ENCODE peak calls at places on chromosomes 13 and 19, in eight cellular contexts. P is anterior cingulate cortex; D is stimulated activated CD8-positive, alpha-beta memory T cell treated with anti-CD3 and anti-CD28 coated beads, Interleukin-15, amount 100 ng/mL, for 24 hours; Z is midbrain; J is hypothalamus; K is RCC 7860; W is stimulated activated CD4-positive, alpha-beta T cell treated with anti-CD3 and anti-CD28 coated beads, Interleukin-2, amount 100 ng/mL, for 48 hours; G is activated T-cell treated with anti-CD3 and anti-CD28 coated beads, Interleukin-2, amount 50 U/mL, for 72 hours. X is an unnamed sample.

GRCh38 chr13:26473571-26474230 is 83.8 kb upstream of the WASF3 start:
- DNase-seq in P (no peak), D (no peak), Z (no peak), J (no peak), K (no peak), W (no peak), G (no peak), X (no peak)

GRCh38 chr13:27425918-27426630 is 1.7 kb downstream of the GTF3A start:
- DNase-seq in P (no peak), D (peak; percentile 43), Z (peak; percentile 22), J (no peak), K (peak; percentile 69), W (peak; percentile 61), G (peak; percentile 86), X (peak; percentile 87)

GRCh38 chr19:39969681-39970423 is 1.1 kb upstream of the PSMC4 start:
- DNase-seq in P (no peak), D (no peak), Z (no peak), J (no peak), K (no peak), W (no peak), G (no peak), X (no peak)

GRCh38 chr13:108495686-108496363 is 133.6 kb upstream of the MYO16 start:
- DNase-seq in P (no peak), D (no peak), Z (no peak), J (no peak), K (no peak), W (no peak), G (peak; percentile 4), X (peak; percentile 55)

GRCh38 chr13:37747071-37747612 is 122.4 kb downstream of the TRPC4 start:
- DNase-seq in P (no peak), D (no peak), Z (no peak), J (no peak), K (peak; percentile 27), W (no peak), G (no peak), X (peak; percentile 89)

GRCh38 chr19:18659281-18660050 is 22.6 kb downstream of the KLHL26 start:
- DNase-seq in P (no peak), D (no peak), Z (peak; percentile 30), J (no peak), K (no peak), W (no peak), G (no peak), X (no peak)

GRCh38 chr19:888615-889385 is 4.2 kb downstream of the MED16 start:
- DNase-seq in P (no peak), D (no peak), Z (no peak), J (no peak), K (no peak), W (no peak), G (peak; percentile 31), X (no peak)

GRCh38 chr13:47901451-47901850 is 99.6 kb downstream of the SUCLA2 start:
- DNase-seq in P (no peak), D (no peak), Z (no peak), J (no peak), K (no peak), W (no peak), G (no peak), X (peak; percentile 67)

GRCh38 chr13:112253631-112254030 is 122.5 kb upstream of the SPACA7 start:
- DNase-seq in P (no peak), D (no peak), Z (no peak), J (no peak), K (no peak), W (no peak), G (no peak), X (no peak)

GRCh38 chr13:71034018-71034417 is 833.0 kb downstream of the DACH1 start:
- DNase-seq in P (no peak), D (no peak), Z (no peak), J (no peak), K (no peak), W (no peak), G (no peak), X (no peak)

GRCh38 chr13:114166381-114167131 is 12.5 kb upstream of the CFAP97D2 start:
- DNase-seq in P (peak; percentile 62), D (no peak), Z (peak; percentile 81), J (peak; percentile 70), K (no peak), W (no peak), G (no peak), X (no peak)

GRCh38 chr13:39035799-39036198 is 2.1 kb downstream of the PROSER1 start:
- DNase-seq in P (no peak), D (no peak), Z (no peak), J (no peak), K (no peak), W (no peak), G (no peak), X (no peak)

GRCh38 chr13:113157206-113157928 is 1.1 kb upstream of the PROZ start:
- DNase-seq in P (no peak), D (no peak), Z (no peak), J (no peak), K (no peak), W (no peak), G (no peak), X (no peak)

GRCh38 chr13:41458187-41458938 is 1.0 kb downstream of the RGCC start:
- DNase-seq in P (no peak), D (peak; percentile 22), Z (peak; percentile 57), J (no peak), K (no peak), W (no peak), G (peak; percentile 69), X (peak; percentile 26)

GRCh38 chr13:114064516-114065140 is 67.8 kb downstream of the RASA3 start:
- DNase-seq in P (peak; percentile 43), D (no peak), Z (peak; percentile 77), J (peak; percentile 58), K (peak; percentile 26), W (no peak), G (no peak), X (peak; percentile 38)

GRCh38 chr19:51971624-51972023 is 15.0 kb downstream of the ZNF350 start:
- DNase-seq in P (no peak), D (no peak), Z (no peak), J (no peak), K (no peak), W (no peak), G (peak; percentile 23), X (peak; percentile 10)

GRCh38 chr13:95552539-95553270 is at the start of gene CLDN10:
- DNase-seq in P (peak; percentile 10), D (no peak), Z (peak; percentile 12), J (no peak), K (no peak), W (no peak), G (peak; percentile 12), X (no peak)

GRCh38 chr13:51675877-51676276 is 91.6 kb downstream of the WDFY2 start:
- DNase-seq in P (no peak), D (no peak), Z (no peak), J (no peak), K (no peak), W (no peak), G (no peak), X (no peak)

GRCh38 chr13:87792878-87793277 is 121.7 kb downstream of the SLITRK5 start:
- DNase-seq in P (no peak), D (no peak), Z (no peak), J (no peak), K (no peak), W (no peak), G (no peak), X (no peak)

GRCh38 chr19:30391554-30392551 is 19.7 kb downstream of the ZNF536 start:
- DNase-seq in P (no peak), D (no peak), Z (no peak), J (no peak), K (no peak), W (no peak), G (no peak), X (no peak)

GRCh38 chr19:49342291-49342721 is 7.1 kb downstream of the CD37 start:
- DNase-seq in P (no peak), D (no peak), Z (no peak), J (no peak), K (no peak), W (no peak), G (no peak), X (no peak)

GRCh38 chr13:60754691-60755090 is 357.7 kb downstream of the TDRD3 start:
- DNase-seq in P (no peak), D (no peak), Z (no peak), J (no peak), K (no peak), W (no peak), G (no peak), X (no peak)

GRCh38 chr19:18460313-18460712 is 22.4 kb upstream of the ISYNA1 start:
- DNase-seq in P (no peak), D (no peak), Z (no peak), J (no peak), K (peak; percentile 27), W (no peak), G (no peak), X (peak; percentile 64)

GRCh38 chr19:44738603-44739585 is 9.6 kb upstream of the BCL3 start:
- DNase-seq in P (no peak), D (no peak), Z (no peak), J (no peak), K (peak; percentile 77), W (no peak), G (no peak), X (no peak)

GRCh38 chr19:47111081-47111589 is 2.4 kb downstream of the ZC3H4 start:
- DNase-seq in P (no peak), D (peak; percentile 37), Z (peak; percentile 40), J (no peak), K (no peak), W (no peak), G (peak; percentile 59), X (no peak)

GRCh38 chr13:102344410-102344809 is 57.4 kb downstream of the FGF14 start:
- DNase-seq in P (no peak), D (no peak), Z (no peak), J (no peak), K (no peak), W (no peak), G (no peak), X (no peak)

GRCh38 chr13:76965759-76966421 is 17.6 kb downstream of the ACOD1 start:
- DNase-seq in P (no peak), D (no peak), Z (no peak), J (no peak), K (no peak), W (no peak), G (no peak), X (peak; percentile 85)

GRCh38 chr19:44581288-44581687 is 32.1 kb upstream of the IGSF23 start:
- DNase-seq in P (no peak), D (no peak), Z (no peak), J (no peak), K (no peak), W (no peak), G (no peak), X (no peak)

GRCh38 chr13:38979891-38980627 is 10.6 kb downstream of the STOML3 start:
- DNase-seq in P (no peak), D (no peak), Z (no peak), J (no peak), K (no peak), W (no peak), G (no peak), X (peak; percentile 20)

GRCh38 chr19:39745645-39746044 is 7.8 kb upstream of the CLC start:
- DNase-seq in P (no peak), D (no peak), Z (no peak), J (no peak), K (no peak), W (no peak), G (no peak), X (no peak)

GRCh38 chr19:38838208-38838985 is 6.8 kb upstream of the ECH1 start:
- DNase-seq in P (no peak), D (no peak), Z (no peak), J (no peak), K (no peak), W (peak; percentile 40), G (peak; percentile 80), X (peak; percentile 25)

GRCh38 chr13:30268673-30269072 is 38.7 kb downstream of the KATNAL1 start:
- DNase-seq in P (no peak), D (no peak), Z (no peak), J (no peak), K (no peak), W (no peak), G (no peak), X (no peak)

GRCh38 chr19:42269518-42270345 is 680 bp downstream of the CIC start:
- DNase-seq in P (no peak), D (no peak), Z (no peak), J (no peak), K (no peak), W (no peak), G (no peak), X (no peak)

GRCh38 chr19:7598180-7598579 is 2.5 kb downstream of the CAMSAP3 start:
- DNase-seq in P (no peak), D (no peak), Z (no peak), J (no peak), K (no peak), W (no peak), G (no peak), X (no peak)

X was measured in iris pigment epithelial cell.